ENCODE peak calls at places on chromosomes 6 and 20, in four cellular contexts. M, J, V and B are unnamed samples.
A peak's percentile ranks its signal among the peaks of the same experiment; 100 is the strongest.

GRCh38 chr6:12266571-12266970 is 23.6 kb upstream of the EDN1 start:
- DNase-seq in J (no peak), V (no peak), M (no peak), B (no peak)

GRCh38 chr6:121876721-121877120 is 441.3 kb downstream of the GJA1 start:
- DNase-seq in M (no peak), J (no peak), V (no peak), B (no peak)

GRCh38 chr20:10578607-10579006 is 95.2 kb downstream of the JAG1 start:
- DNase-seq in M (peak; percentile 68), V (no peak), J (no peak), B (no peak)

GRCh38 chr6:14791525-14791924 is 454.3 kb upstream of the JARID2 start:
- DNase-seq in M (no peak), J (no peak), V (no peak), B (no peak)

GRCh38 chr6:169800668-169801395 is 49.4 kb downstream of the ERMARD start:
- DNase-seq in V (peak; percentile 50), M (no peak), J (peak; percentile 52), B (peak; percentile 72)

GRCh38 chr6:149012040-149012545 is 265.3 kb downstream of the UST start:
- DNase-seq in J (peak; percentile 65), M (no peak), V (no peak), B (peak; percentile 28)

GRCh38 chr6:80641591-80641990 is 535.1 kb downstream of the BCKDHB start:
- DNase-seq in J (no peak), M (no peak), V (no peak), B (no peak)

GRCh38 chr6:136085370-136086115 is 164.6 kb downstream of the MTFR2 start:
- DNase-seq in V (no peak), J (no peak), M (no peak), B (no peak)

GRCh38 chr6:136764522-136764993 is 27.7 kb downstream of the MAP3K5 start:
- DNase-seq in M (no peak), V (no peak), J (no peak), B (no peak)

GRCh38 chr6:41531016-41531415 is 15.2 kb upstream of the FOXP4 start:
- DNase-seq in M (no peak), J (no peak), V (no peak), B (no peak)